ENCODE peak calls at places on chromosomes 5 and 9, in four cellular contexts. B, L, W and P are unnamed samples.

GRCh38 chr5:35665066-35665465 is 47.4 kb downstream of the SPEF2 start:
- DNase-seq in L (no peak), B (no peak), W (no peak), P (no peak)

GRCh38 chr9:133403766-133404439 is 13.9 kb downstream of the REXO4 start:
- DNase-seq in B (peak), L (peak), W (peak), P (no peak)

GRCh38 chr5:126674145-126674544 is 73.4 kb downstream of the PHAX start:
- DNase-seq in L (no peak), W (peak), B (no peak), P (no peak)

GRCh38 chr9:35861161-35861897 is 8.9 kb downstream of the OR13J1 start:
- DNase-seq in L (no peak), B (no peak), W (no peak), P (no peak)

GRCh38 chr5:145586664-145587307 is 248.4 kb downstream of the PRELID2 start:
- DNase-seq in L (no peak), W (no peak), B (no peak), P (no peak)

GRCh38 chr5:143214890-143215289 is 188.6 kb downstream of the NR3C1 start:
- DNase-seq in B (no peak), W (no peak), L (no peak), P (no peak)

GRCh38 chr5:132458651-132459030 is 31.9 kb downstream of the IRF1 start:
- DNase-seq in W (no peak), L (no peak), B (no peak), P (no peak)

GRCh38 chr5:59039003-59039295 is 456.1 kb downstream of the RAB3C start:
- DNase-seq in B (no peak), W (peak), L (no peak), P (no peak)

GRCh38 chr9:7907636-7908195 is 108.1 kb upstream of the DMAC1 start:
- DNase-seq in W (no peak), B (no peak), L (no peak), P (no peak)

GRCh38 chr5:150286820-150287219 is 2.8 kb downstream of the CAMK2A start:
- DNase-seq in W (peak), B (peak), L (peak), P (no peak)

GRCh38 chr5:177363565-177363964 is 5.8 kb downstream of the RGS14 start:
- DNase-seq in W (no peak), L (no peak), B (no peak), P (no peak)

GRCh38 chr5:62780888-62781287 is 202.3 kb downstream of the LRRC70 start:
- DNase-seq in W (peak), B (no peak), L (no peak), P (no peak)

GRCh38 chr5:1529498-1529897 is 5.7 kb upstream of the LPCAT1 start:
- DNase-seq in B (no peak), W (no peak), L (no peak), P (no peak)
- TF ChIP-seq USF1 in B (no peak), W (no peak), L (no peak), P (no peak)

GRCh38 chr5:25033658-25034057 is 388.9 kb upstream of the CDH10 start:
- DNase-seq in W (no peak), B (no peak), L (no peak), P (no peak)

GRCh38 chr5:25025836-25026235 is 381.1 kb upstream of the CDH10 start:
- DNase-seq in L (no peak), B (no peak), W (no peak), P (no peak)

GRCh38 chr5:25027016-25027415 is 382.2 kb upstream of the CDH10 start:
- DNase-seq in L (no peak), W (no peak), B (no peak), P (no peak)

GRCh38 chr5:25028994-25029393 is 384.2 kb upstream of the CDH10 start:
- DNase-seq in B (no peak), W (no peak), L (no peak), P (no peak)
- TF ChIP-seq USF1 in B (no peak), W (no peak), L (no peak), P (no peak)

GRCh38 chr5:446864-447263 is 3.9 kb downstream of the EXOC3 start:
- DNase-seq in B (peak), W (peak), L (peak), P (no peak)
- TF ChIP-seq USF1 in B (no peak), W (no peak), L (no peak), P (no peak)

GRCh38 chr5:115267617-115268016 is 4.9 kb upstream of the PGGT1B start:
- DNase-seq in W (no peak), L (no peak), B (no peak), P (no peak)

GRCh38 chr5:115262405-115263247 is at the start of gene PGGT1B:
- DNase-seq in L (peak), B (peak), W (peak), P (peak)

GRCh38 chr5:115262066-115262404 is 642 bp downstream of the PGGT1B start:
- DNase-seq in L (no peak), B (peak), W (no peak), P (peak)

GRCh38 chr5:115265220-115265619 is 2.5 kb upstream of the PGGT1B start:
- DNase-seq in W (no peak), L (no peak), B (no peak), P (no peak)

GRCh38 chr5:115264786-115265185 is 2.1 kb upstream of the PGGT1B start:
- DNase-seq in B (no peak), W (no peak), L (no peak), P (no peak)
- TF ChIP-seq USF1 in B (no peak), W (no peak), L (no peak), P (no peak)